ENCODE peak calls at places on chromosomes 7 and 10, in five cellular contexts. X is mammary epithelial cell, B is cardiac muscle cell, A is Panc1, I is aorta. R is an unnamed sample. For H3K27me3, the result is how much of the 10 kb centered on the place peaks cover.

GRCh38 chr10:118764195-118764594 is 9.4 kb upstream of the CACUL1 start:
- DNase-seq in X (no peak), B (no peak), A (no peak), I (no peak), R (no peak)

GRCh38 chr10:120505056-120505455 is 48.0 kb downstream of the PLPP4 start:
- DNase-seq in X (no peak), B (no peak), A (no peak), I (no peak), R (no peak)

GRCh38 chr7:132618956-132619305 is 42.7 kb upstream of the PLXNA4 start:
- DNase-seq in X (no peak), B (peak), A (no peak), I (no peak), R (no peak)

GRCh38 chr7:30970594-30971094 is 6.9 kb downstream of the GHRHR start:
- DNase-seq in X (no peak), B (peak), A (no peak), I (no peak), R (no peak)

GRCh38 chr7:24049296-24049695 is 234.7 kb upstream of the NPY start:
- DNase-seq in X (no peak), B (no peak), A (no peak), I (no peak), R (no peak)

GRCh38 chr10:129231821-129232220 is 235.2 kb upstream of the MGMT start:
- DNase-seq in X (no peak), B (no peak), A (no peak), I (no peak), R (no peak)

GRCh38 chr10:97072851-97073665 is 112.7 kb downstream of the SLIT1 start:
- DNase-seq in X (peak), B (peak), A (peak), I (peak), R (peak)

GRCh38 chr10:61136151-61136550 is 192.2 kb upstream of the RHOBTB1 start:
- DNase-seq in X (peak), B (peak), A (peak), I (no peak), R (no peak)

GRCh38 chr10:102769375-102770107 is 25.8 kb downstream of the WBP1L start:
- DNase-seq in X (peak), B (no peak), A (peak), I (no peak), R (no peak)

GRCh38 chr7:7965301-7965700 is 3.3 kb upstream of the GLCCI1 start:
- DNase-seq in X (no peak), B (no peak), A (no peak), I (no peak), R (no peak)

GRCh38 chr7:30708983-30709382 is 26.7 kb upstream of the CRHR2 start:
- DNase-seq in X (no peak), B (peak), A (no peak), I (peak), R (no peak)

GRCh38 chr7:77235280-77235679 is 35.7 kb upstream of the FGL2 start:
- DNase-seq in X (peak), B (peak), A (no peak), I (no peak), R (no peak)

GRCh38 chr7:127582361-127582760 is 3.0 kb downstream of the GCC1 start:
- DNase-seq in X (no peak), B (peak), A (no peak), I (no peak), R (no peak)

GRCh38 chr10:120365872-120366271 is 91.2 kb upstream of the PLPP4 start:
- DNase-seq in X (peak), B (no peak), A (no peak), I (no peak), R (no peak)

GRCh38 chr7:127322351-127322750 is 69.6 kb upstream of the GRM8 start:
- DNase-seq in X (no peak), B (no peak), A (no peak), I (no peak), R (no peak)

GRCh38 chr7:7524121-7524520 is 11.6 kb downstream of the COL28A1 start:
- DNase-seq in X (no peak), B (no peak), A (no peak), I (no peak), R (no peak)

GRCh38 chr7:19112290-19113000 is 5.0 kb downstream of the TWIST1 start:
- DNase-seq in X (no peak), B (peak), A (no peak), I (peak), R (no peak)

GRCh38 chr7:46210467-46210866 is 289.4 kb upstream of the IGFBP3 start:
- DNase-seq in X (no peak), B (no peak), A (no peak), I (no peak), R (no peak)

GRCh38 chr10:58918887-58919286 is 257.6 kb upstream of the PHYHIPL start:
- DNase-seq in X (no peak), B (no peak), A (no peak), I (no peak), R (no peak)

GRCh38 chr10:102856758-102857424 is 2.8 kb downstream of the BORCS7 start:
- DNase-seq in X (no peak), B (no peak), A (no peak), I (no peak), R (no peak)

GRCh38 chr7:18895456-18895855 is 222.0 kb downstream of the TWIST1 start:
- DNase-seq in X (peak), B (peak), A (peak), I (no peak), R (no peak)

GRCh38 chr7:84092207-84092606 is 102.4 kb downstream of the SEMA3A start:
- DNase-seq in X (peak), B (peak), A (no peak), I (no peak), R (no peak)

GRCh38 chr10:133328358-133329343 is 8.0 kb downstream of the CALY start:
- DNase-seq in X (no peak), B (no peak), A (no peak), I (no peak), R (no peak)

GRCh38 chr7:86955895-86956503 is 103.5 kb downstream of the ELAPOR2 start:
- DNase-seq in X (no peak), B (no peak), A (no peak), I (no peak), R (no peak)

GRCh38 chr10:82318533-82318932 is 443.5 kb downstream of the NRG3 start:
- DNase-seq in X (no peak), B (no peak), A (no peak), I (no peak), R (no peak)

GRCh38 chr10:90871279-90871760 is 454 bp upstream of the RPP30 start:
- DNase-seq in X (peak), B (peak), A (peak), I (no peak), R (peak)

GRCh38 chr7:127979113-127979727 is 52.0 kb downstream of the LRRC4 start:
- DNase-seq in X (no peak), B (no peak), A (no peak), I (no peak), R (no peak)

DNA sequence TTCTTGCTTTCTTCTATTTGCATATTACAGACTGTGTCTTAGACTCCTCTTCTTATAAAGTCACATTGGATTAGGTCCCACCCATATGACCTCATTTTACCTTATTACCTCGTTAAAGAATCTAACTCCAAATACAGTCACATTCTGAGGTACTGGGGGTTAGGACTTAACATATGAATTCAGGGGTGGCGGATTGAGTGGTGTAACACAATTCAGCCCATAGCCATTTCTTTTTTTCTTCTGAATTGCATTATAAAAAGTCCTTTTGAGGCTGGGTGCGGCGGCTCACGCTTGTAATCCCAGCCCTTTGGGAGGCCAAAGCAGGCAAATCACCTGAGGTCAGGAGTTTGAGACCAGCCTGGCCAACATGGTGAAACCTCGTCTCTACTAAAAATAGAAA is 6.8 kb upstream of the HERC4 start:
- DNase-seq in X (no peak), B (no peak), A (no peak), I (no peak), R (no peak)
- H3K4me3 ChIP-seq in X (no peak), B (no peak), A (no peak), I (no peak), R (no peak)

GRCh38 chr7:47601119-47601880 is 19.4 kb upstream of the TNS3 start:
- DNase-seq in X (peak), B (peak), A (no peak), I (no peak), R (no peak)

GRCh38 chr7:47604496-47604890 is 22.6 kb upstream of the TNS3 start:
- DNase-seq in X (no peak), B (no peak), A (no peak), I (no peak), R (no peak)

GRCh38 chr7:47600199-47601118 is 18.5 kb upstream of the TNS3 start:
- DNase-seq in X (peak), B (peak), A (no peak), I (no peak), R (no peak)

GRCh38 chr7:47602272-47603004 is 20.5 kb upstream of the TNS3 start:
- DNase-seq in X (peak), B (no peak), A (no peak), I (no peak), R (no peak)

DNA sequence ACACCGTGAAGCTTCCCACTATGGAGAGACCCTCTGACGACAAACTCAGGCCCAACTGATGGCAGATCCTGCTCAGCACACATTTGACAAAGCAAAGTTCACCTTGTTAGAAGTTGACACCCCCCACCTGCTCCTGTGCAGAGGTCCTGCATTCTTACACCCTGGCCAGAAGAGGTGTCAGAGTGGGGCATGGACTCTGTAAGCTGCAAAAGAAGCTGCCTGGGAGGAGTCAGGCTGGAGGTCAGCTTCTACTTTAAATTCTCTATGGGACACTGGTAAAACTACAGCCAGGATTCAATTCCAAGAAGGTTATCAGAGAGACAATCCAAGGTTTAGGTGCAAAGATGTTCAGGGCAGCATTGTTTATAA is 20.0 kb upstream of the TNS3 start:
- DNase-seq in X (no peak), B (no peak), A (no peak), I (no peak), R (no peak)
- H3K27ac ChIP-seq in X (peak), B (no peak), A (peak), I (no peak), R (no peak)

DNA sequence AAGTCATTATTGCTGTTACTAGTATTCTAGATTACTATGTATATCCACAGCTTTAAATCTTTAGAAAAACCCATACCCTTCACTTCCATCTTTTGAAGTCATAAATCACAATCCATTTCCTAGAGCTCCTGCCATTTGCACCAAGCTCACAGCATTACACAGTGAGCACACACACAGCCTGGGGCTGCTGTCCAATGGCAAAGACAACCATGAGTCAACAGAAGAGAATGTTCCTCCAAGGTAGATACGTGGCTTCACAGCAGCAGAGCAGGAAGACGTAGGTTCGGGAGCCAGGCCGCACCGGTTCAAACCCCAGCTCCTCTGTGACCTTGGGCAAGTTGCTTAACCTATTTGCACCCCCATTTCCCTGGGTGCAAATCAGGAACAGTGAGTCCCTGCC is 234.6 kb downstream of the DIP2C start:
- DNase-seq in X (peak), B (peak), A (peak), I (no peak), R (no peak)
- H3K27me3 ChIP-seq in X (under half), B (under half), A (under half), I (under half), R (under half)

GRCh38 chr7:55964261-55964801 is at the start of gene NIPSNAP2:
- DNase-seq in X (peak), B (peak), A (no peak), I (peak), R (no peak)

GRCh38 chr7:55965805-55966421 is 1.5 kb downstream of the NIPSNAP2 start:
- DNase-seq in X (peak), B (no peak), A (no peak), I (no peak), R (no peak)

GRCh38 chr7:55964802-55965470 is 551 bp downstream of the NIPSNAP2 start:
- DNase-seq in X (peak), B (peak), A (no peak), I (peak), R (peak)

GRCh38 chr7:55961994-55962393 is 2.4 kb upstream of the NIPSNAP2 start:
- DNase-seq in X (peak), B (no peak), A (no peak), I (no peak), R (no peak)

GRCh38 chr7:55963584-55964168 is 709 bp upstream of the NIPSNAP2 start:
- DNase-seq in X (no peak), B (no peak), A (no peak), I (no peak), R (no peak)
- H3K4me3 ChIP-seq in X (peak), B (no peak), A (peak), I (no peak), R (no peak)

GRCh38 chr7:100472121-100472851 is 6.7 kb downstream of the TSC22D4 start:
- DNase-seq in X (no peak), B (no peak), A (no peak), I (no peak), R (no peak)
- H3K27ac ChIP-seq in X (no peak), B (peak), A (no peak), I (no peak), R (no peak)

DNA sequence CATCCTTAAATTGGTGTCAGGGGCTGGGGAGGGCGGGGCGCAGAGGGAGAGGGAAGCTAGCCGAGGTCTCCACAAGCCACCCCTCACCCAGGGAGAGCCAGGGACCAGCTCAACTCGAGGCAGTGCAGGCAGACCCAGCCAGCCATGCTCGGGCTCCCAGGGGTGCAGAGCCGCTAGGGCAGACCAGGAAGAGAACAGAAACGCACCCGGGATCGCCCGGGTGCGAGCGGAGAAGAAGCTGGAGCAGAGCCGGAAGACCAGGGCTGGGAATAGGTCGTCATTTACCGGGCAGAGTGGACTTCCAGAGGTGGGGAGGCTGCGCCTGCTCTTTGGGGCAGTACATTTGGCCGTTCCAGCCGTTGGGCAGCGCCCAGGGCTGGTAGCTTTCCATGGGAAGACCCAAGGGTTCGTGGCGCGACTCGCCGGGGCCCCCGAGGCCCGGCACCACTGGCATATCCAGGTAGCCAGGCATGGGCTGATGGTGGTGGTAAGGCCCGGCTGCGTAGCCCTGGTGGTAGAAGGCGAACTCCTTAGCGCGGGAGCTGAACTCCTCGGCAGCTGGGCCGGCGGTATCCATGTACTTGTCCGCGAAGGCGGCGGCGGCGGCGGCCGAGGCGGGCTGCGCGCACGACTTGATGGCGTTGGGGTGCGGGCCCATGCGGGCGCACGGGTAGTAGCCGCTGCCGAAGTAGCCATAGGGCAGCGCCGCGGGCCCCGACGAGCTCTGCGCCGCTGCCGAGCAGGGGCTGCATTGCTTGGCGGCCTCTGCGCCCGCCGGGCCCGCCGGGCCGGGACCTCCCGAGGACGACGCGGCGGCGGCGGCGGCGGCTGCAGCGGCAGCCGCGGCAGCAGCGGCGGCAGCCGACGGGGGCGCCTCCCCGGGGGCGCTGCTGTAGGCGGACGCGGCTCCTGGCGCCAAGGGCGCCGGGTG is 755 bp downstream of the HOXA13 start:
- DNase-seq in X (peak), B (peak), A (no peak), I (peak), R (no peak)
- H3K27me3 ChIP-seq in X (half or more), B (half or more), A (under half), I (under half), R (half or more)

GRCh38 chr10:101356132-101356531 is 2.2 kb downstream of the BTRC start:
- DNase-seq in X (no peak), B (no peak), A (no peak), I (no peak), R (no peak)

GRCh38 chr10:101354584-101355070 is 662 bp downstream of the BTRC start:
- DNase-seq in X (no peak), B (no peak), A (no peak), I (no peak), R (no peak)

GRCh38 chr10:101357958-101358357 is 4.0 kb downstream of the BTRC start:
- DNase-seq in X (no peak), B (no peak), A (no peak), I (no peak), R (no peak)

GRCh38 chr10:101353692-101354583 is at the start of gene BTRC:
- DNase-seq in X (peak), B (peak), A (peak), I (peak), R (peak)

DNA sequence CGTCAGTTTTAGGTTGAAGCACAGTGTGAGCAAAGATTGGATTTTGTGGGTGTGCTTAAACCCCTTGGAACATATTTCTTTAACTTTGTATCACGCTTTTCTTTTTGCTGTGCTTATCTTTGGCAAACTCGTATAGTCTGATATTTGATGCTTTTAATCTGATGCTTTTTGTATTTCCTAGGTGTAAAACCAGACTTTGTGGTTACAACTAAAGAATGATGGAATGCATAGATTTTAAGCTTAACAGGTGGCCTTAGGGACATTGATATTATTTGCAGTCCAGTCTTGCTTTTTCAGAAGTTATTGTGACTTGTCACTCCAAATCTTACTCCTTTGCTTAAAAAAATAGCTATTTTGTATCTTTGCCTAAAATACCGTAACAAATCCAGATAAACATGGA is 1.3 kb downstream of the BTRC start:
- DNase-seq in X (no peak), B (no peak), A (no peak), I (no peak), R (no peak)
- H3K4me3 ChIP-seq in X (no peak), B (peak), A (peak), I (peak), R (no peak)

DNA sequence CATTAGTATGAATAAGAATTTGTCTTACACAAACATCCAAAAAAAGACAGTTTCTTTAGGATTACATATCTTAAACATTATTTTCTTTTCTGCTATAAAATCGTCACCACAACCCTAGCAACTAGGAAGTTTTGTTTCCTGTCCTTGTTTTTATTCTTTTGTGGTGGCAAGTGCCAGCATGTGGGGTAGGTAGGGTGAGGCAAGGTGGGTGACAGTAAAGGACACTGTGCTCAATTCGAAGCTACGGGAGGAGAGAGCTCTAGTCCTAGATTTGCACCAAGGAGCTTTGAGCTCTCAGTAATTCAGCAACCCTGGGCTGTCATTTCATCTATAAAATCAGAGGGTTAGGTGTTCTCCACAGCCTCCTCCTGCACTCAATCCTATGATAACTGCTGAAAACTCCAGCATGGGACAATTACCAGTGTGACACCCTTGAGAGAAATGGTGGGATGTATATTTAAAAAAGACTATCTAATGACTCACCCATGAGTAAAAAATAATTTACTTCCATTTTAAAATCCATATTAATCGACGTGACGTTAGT is 187.1 kb downstream of the FAM107B start:
- DNase-seq in X (no peak), B (no peak), A (no peak), I (no peak), R (no peak)
- H3K27ac ChIP-seq in X (no peak), B (no peak), A (no peak), I (no peak), R (no peak)